ENCODE peak calls at places on chromosome 4, in eight cellular contexts. W is ovary, H is mesenchymal stem cell, E is A673, F is K562, Q is MG63, L is Caco-2, G is uterus. J is an unnamed sample.

GRCh38 chr4:123081971-123082370 is 159.6 kb upstream of the NUDT6 start:
- DNase-seq in W (no peak), H (no peak), E (no peak), F (no peak), Q (no peak), L (no peak), G (no peak), J (no peak)

GRCh38 chr4:7155611-7156071 is 36.7 kb upstream of the SORCS2 start:
- DNase-seq in W (peak; percentile 78), H (no peak), E (no peak), F (peak; percentile 41), Q (peak; percentile 82), L (no peak), G (peak; percentile 73), J (no peak)

GRCh38 chr4:71375494-71375893 is 36.7 kb downstream of the SLC4A4 start:
- DNase-seq in W (no peak), H (no peak), E (no peak), F (no peak), Q (no peak), L (no peak), G (no peak), J (no peak)

GRCh38 chr4:101421393-101421792 is 74.1 kb upstream of the PPP3CA start:
- DNase-seq in W (no peak), H (peak; percentile 2), E (peak; percentile 64), F (no peak), Q (no peak), L (no peak), G (no peak), J (no peak)

GRCh38 chr4:42282081-42282901 is 115.0 kb upstream of the SHISA3 start:
- DNase-seq in W (peak; percentile 46), H (peak; percentile 74), E (peak; percentile 85), F (peak; percentile 59), Q (peak; percentile 11), L (peak; percentile 66), G (peak; percentile 19), J (peak; percentile 74)

GRCh38 chr4:27251788-27252187 is 391.1 kb downstream of the STIM2 start:
- DNase-seq in W (no peak), H (no peak), E (no peak), F (no peak), Q (no peak), L (no peak), G (no peak), J (no peak)

GRCh38 chr4:2941138-2942036 is 21.8 kb downstream of the NOP14 start:
- DNase-seq in W (peak; percentile 37), H (no peak), E (no peak), F (no peak), Q (no peak), L (no peak), G (peak; percentile 11), J (peak; percentile 11)

GRCh38 chr4:73943555-73943954 is 38.3 kb downstream of the PF4 start:
- DNase-seq in W (no peak), H (no peak), E (no peak), F (no peak), Q (no peak), L (no peak), G (no peak), J (no peak)

GRCh38 chr4:17577660-17578481 is 873 bp downstream of the LAP3 start:
- DNase-seq in W (peak; percentile 72), H (no peak), E (no peak), F (peak; percentile 47), Q (peak; percentile 23), L (peak; percentile 22), G (peak; percentile 40), J (peak; percentile 78)

GRCh38 chr4:110164856-110165255 is 33.6 kb downstream of the ELOVL6 start:
- DNase-seq in W (no peak), H (no peak), E (no peak), F (no peak), Q (no peak), L (no peak), G (no peak), J (no peak)

GRCh38 chr4:21454196-21454595 is 494.4 kb downstream of the KCNIP4 start:
- DNase-seq in W (no peak), H (no peak), E (no peak), F (no peak), Q (no peak), L (no peak), G (no peak), J (no peak)

DNA sequence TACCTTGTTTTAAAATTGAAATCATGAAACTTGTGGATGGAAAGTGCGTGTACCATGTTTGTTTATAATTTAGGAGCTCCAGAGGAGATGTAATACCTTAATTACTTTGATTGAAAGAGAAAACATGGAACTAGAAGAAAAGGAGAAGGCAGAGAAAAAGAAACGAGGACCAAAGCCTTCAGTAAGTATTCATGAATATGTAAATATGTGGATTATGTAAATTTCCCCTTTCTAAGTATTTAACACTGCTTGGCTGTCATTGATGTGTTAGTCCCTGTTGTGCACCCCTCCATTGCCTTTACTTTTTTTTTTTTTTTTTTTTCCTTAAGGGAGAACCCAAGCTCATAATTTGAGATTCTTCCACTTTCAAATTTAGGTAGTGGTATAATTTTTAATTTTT is 36.4 kb downstream of the SMARCA5 start:
- DNase-seq in W (no peak), H (no peak), E (peak; percentile 19), F (no peak), Q (no peak), L (no peak), G (no peak), J (no peak)
- H3K36me3 ChIP-seq in W (no peaks in the 10 kb centered on the region), H (peaks cover 94% of the 10 kb centered on the region), E (peaks cover 78% of the 10 kb centered on the region), F (peaks cover 87% of the 10 kb centered on the region), Q (peaks cover 38% of the 10 kb centered on the region), L (no peaks in the 10 kb centered on the region), G (no peaks in the 10 kb centered on the region), J (peaks cover 94% of the 10 kb centered on the region)

GRCh38 chr4:4791299-4791798 is 68.1 kb upstream of the MSX1 start:
- DNase-seq in W (no peak), H (no peak), E (peak; percentile 86), F (no peak), Q (peak; percentile 72), L (no peak), G (peak; percentile 23), J (no peak)

GRCh38 chr4:4794421-4794820 is 65.0 kb upstream of the MSX1 start:
- DNase-seq in W (no peak), H (no peak), E (no peak), F (no peak), Q (no peak), L (no peak), G (no peak), J (no peak)

GRCh38 chr4:4788573-4788972 is 70.9 kb upstream of the MSX1 start:
- DNase-seq in W (no peak), H (no peak), E (no peak), F (no peak), Q (no peak), L (peak; percentile 5), G (no peak), J (no peak)

GRCh38 chr4:4789462-4789861 is 70.0 kb upstream of the MSX1 start:
- DNase-seq in W (no peak), H (no peak), E (no peak), F (no peak), Q (no peak), L (no peak), G (no peak), J (no peak)

GRCh38 chr4:4792516-4792915 is 66.9 kb upstream of the MSX1 start:
- DNase-seq in W (no peak), H (no peak), E (no peak), F (no peak), Q (peak; percentile 9), L (no peak), G (no peak), J (no peak)
- H3K9me3 ChIP-seq in W (no peaks in the 10 kb centered on the region), H (peaks cover 8% of the 10 kb centered on the region), E (peaks cover 14% of the 10 kb centered on the region), F (no peaks in the 10 kb centered on the region), Q (peaks cover 4% of the 10 kb centered on the region), L (peaks cover 18% of the 10 kb centered on the region), G (no peaks in the 10 kb centered on the region), J (no peaks in the 10 kb centered on the region)

GRCh38 chr4:78722320-78722719 is 53.8 kb upstream of the BMP2K start:
- DNase-seq in W (no peak), H (no peak), E (no peak), F (no peak), Q (no peak), L (no peak), G (no peak), J (no peak)

GRCh38 chr4:78721739-78722138 is 54.4 kb upstream of the BMP2K start:
- DNase-seq in W (no peak), H (no peak), E (no peak), F (no peak), Q (no peak), L (no peak), G (no peak), J (no peak)

GRCh38 chr4:78720151-78720726 is 55.9 kb upstream of the BMP2K start:
- DNase-seq in W (no peak), H (no peak), E (no peak), F (peak; percentile 36), Q (no peak), L (no peak), G (no peak), J (no peak)

GRCh38 chr4:78722880-78723279 is 53.3 kb upstream of the BMP2K start:
- DNase-seq in W (no peak), H (no peak), E (no peak), F (no peak), Q (no peak), L (no peak), G (no peak), J (no peak)

DNA sequence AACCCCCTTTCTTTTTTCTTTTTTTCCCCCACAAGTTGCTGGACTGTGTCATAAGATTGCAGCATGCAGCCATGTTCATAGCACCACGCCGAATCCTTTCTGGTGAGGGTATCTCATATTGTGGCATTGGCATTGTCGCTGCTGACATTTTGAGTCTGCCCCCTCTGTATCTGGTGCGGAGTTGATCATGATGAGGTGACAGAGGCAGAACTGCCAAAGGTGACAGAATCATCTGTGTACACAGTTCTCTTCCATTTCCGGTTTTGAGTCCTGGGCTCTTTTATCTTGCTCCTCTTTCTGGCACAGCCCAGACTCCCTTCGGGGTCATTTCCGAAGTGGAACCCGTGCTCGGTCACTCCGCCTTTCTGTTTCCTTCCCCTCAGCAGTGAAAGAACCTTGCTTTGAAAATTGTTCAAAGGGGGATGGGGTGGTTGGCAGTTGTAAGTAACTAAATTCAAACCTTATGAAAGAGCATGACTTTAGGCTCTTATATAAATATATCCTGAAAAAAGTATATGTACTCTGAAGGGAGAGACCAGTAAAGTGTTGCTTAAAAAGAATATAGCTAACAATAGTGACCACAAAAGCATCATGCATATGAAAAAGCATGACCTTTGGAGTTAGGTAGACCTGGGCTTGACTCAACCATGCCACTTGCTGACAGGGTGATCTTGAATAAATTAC is 55.0 kb upstream of the BMP2K start:
- DNase-seq in W (no peak), H (no peak), E (no peak), F (peak; percentile 83), Q (no peak), L (no peak), G (no peak), J (no peak)
- H3K4me3 ChIP-seq in W (no peak overlapping the region), H (no peak overlapping the region), E (no peak overlapping the region), F (peak overlapping the region; percentile 18), Q (no peak overlapping the region), L (no peak overlapping the region), G (no peak overlapping the region), J (no peak overlapping the region)

GRCh38 chr4:39846705-39847104 is 131.0 kb downstream of the PDS5A start:
- DNase-seq in W (no peak), H (no peak), E (no peak), F (no peak), Q (no peak), L (no peak), G (no peak), J (no peak)

GRCh38 chr4:39855909-39856512 is 121.7 kb downstream of the PDS5A start:
- DNase-seq in W (no peak), H (peak; percentile 34), E (peak; percentile 34), F (peak; percentile 6), Q (no peak), L (no peak), G (no peak), J (no peak)

GRCh38 chr4:39846135-39846534 is 131.6 kb downstream of the PDS5A start:
- DNase-seq in W (no peak), H (no peak), E (peak; percentile 7), F (no peak), Q (peak; percentile 70), L (no peak), G (no peak), J (no peak)

GRCh38 chr4:39850727-39851126 is 127.0 kb downstream of the PDS5A start:
- DNase-seq in W (no peak), H (no peak), E (no peak), F (no peak), Q (no peak), L (no peak), G (no peak), J (no peak)
- H3K36me3 ChIP-seq in W (no peaks in the 10 kb centered on the region), H (peaks cover 83% of the 10 kb centered on the region), E (peaks cover 39% of the 10 kb centered on the region), F (peaks cover 73% of the 10 kb centered on the region), Q (peaks cover 31% of the 10 kb centered on the region), L (peaks cover 2% of the 10 kb centered on the region), G (no peaks in the 10 kb centered on the region), J (peaks cover 60% of the 10 kb centered on the region)